ENCODE peak calls at places on chromosomes 12 and 14, in five cellular contexts. One of them, this sample, is unnamed. For H3K4me1, the result is how much of the 10 kb centered on the place peaks cover.

GRCh38 chr12:89073027-89073398 is 279.3 kb downstream of the DUSP6 start:
- DNase-seq in endothelial cell of umbilical vein: peak
- DNase-seq in CD4-positive, alpha-beta memory T cell: no peak
- DNase-seq in Panc1: no peak
- DNase-seq in tibial nerve: no peak
- DNase-seq in this sample: no peak

GRCh38 chr12:109552971-109553370 is 20.3 kb downstream of the MMAB start:
- DNase-seq in CD4-positive, alpha-beta memory T cell: no peak
- DNase-seq in endothelial cell of umbilical vein: no peak
- DNase-seq in Panc1: no peak
- DNase-seq in tibial nerve: no peak
- DNase-seq in this sample: no peak

GRCh38 chr14:77889971-77890442 is 90.1 kb downstream of the ADCK1 start:
- DNase-seq in Panc1: no peak
- DNase-seq in CD4-positive, alpha-beta memory T cell: no peak
- DNase-seq in tibial nerve: no peak
- DNase-seq in endothelial cell of umbilical vein: no peak
- DNase-seq in this sample: no peak

GRCh38 chr14:68981539-68981976 is 2.5 kb upstream of the ACTN1 start:
- DNase-seq in endothelial cell of umbilical vein: peak
- DNase-seq in Panc1: no peak
- DNase-seq in tibial nerve: no peak
- DNase-seq in CD4-positive, alpha-beta memory T cell: no peak
- DNase-seq in this sample: no peak

GRCh38 chr12:116454950-116455447 is 104.2 kb upstream of the MAP1LC3B2 start:
- DNase-seq in tibial nerve: no peak
- DNase-seq in Panc1: peak
- DNase-seq in endothelial cell of umbilical vein: peak
- DNase-seq in CD4-positive, alpha-beta memory T cell: no peak
- DNase-seq in this sample: no peak

GRCh38 chr12:117134059-117134458 is 34.8 kb upstream of the TESC start:
- DNase-seq in endothelial cell of umbilical vein: peak
- DNase-seq in CD4-positive, alpha-beta memory T cell: peak
- DNase-seq in Panc1: no peak
- DNase-seq in tibial nerve: no peak
- DNase-seq in this sample: no peak

GRCh38 chr14:70585221-70585620 is 15.2 kb downstream of the MED6 start:
- DNase-seq in CD4-positive, alpha-beta memory T cell: no peak
- DNase-seq in endothelial cell of umbilical vein: no peak
- DNase-seq in Panc1: no peak
- DNase-seq in tibial nerve: no peak
- DNase-seq in this sample: peak

GRCh38 chr14:68794856-68795601 is 2.2 kb upstream of the ZFP36L1 start:
- DNase-seq in CD4-positive, alpha-beta memory T cell: peak
- DNase-seq in tibial nerve: peak
- DNase-seq in Panc1: no peak
- DNase-seq in endothelial cell of umbilical vein: peak
- DNase-seq in this sample: peak

GRCh38 chr12:93682846-93683261 is 5.7 kb downstream of the CRADD start:
- DNase-seq in tibial nerve: no peak
- DNase-seq in CD4-positive, alpha-beta memory T cell: no peak
- DNase-seq in endothelial cell of umbilical vein: no peak
- DNase-seq in Panc1: no peak
- DNase-seq in this sample: no peak

GRCh38 chr12:124497039-124497438 is 70.4 kb downstream of the NCOR2 start:
- DNase-seq in CD4-positive, alpha-beta memory T cell: no peak
- DNase-seq in endothelial cell of umbilical vein: no peak
- DNase-seq in Panc1: no peak
- DNase-seq in tibial nerve: no peak
- DNase-seq in this sample: no peak

GRCh38 chr12:111270128-111270651 is 98.7 kb downstream of the PHETA1 start:
- DNase-seq in CD4-positive, alpha-beta memory T cell: no peak
- DNase-seq in endothelial cell of umbilical vein: no peak
- DNase-seq in Panc1: no peak
- DNase-seq in tibial nerve: no peak
- DNase-seq in this sample: peak

GRCh38 chr14:89915114-89915878 is 39.2 kb downstream of the EFCAB11 start:
- DNase-seq in endothelial cell of umbilical vein: peak
- DNase-seq in CD4-positive, alpha-beta memory T cell: peak
- DNase-seq in Panc1: peak
- DNase-seq in tibial nerve: peak
- DNase-seq in this sample: peak

GRCh38 chr14:57865450-57866198 is at the start of gene SLC35F4:
- DNase-seq in endothelial cell of umbilical vein: no peak
- DNase-seq in CD4-positive, alpha-beta memory T cell: no peak
- DNase-seq in tibial nerve: no peak
- DNase-seq in Panc1: no peak
- DNase-seq in this sample: peak

GRCh38 chr14:23120405-23121251 is 1.6 kb upstream of the CEBPE start:
- DNase-seq in endothelial cell of umbilical vein: peak
- DNase-seq in CD4-positive, alpha-beta memory T cell: peak
- DNase-seq in Panc1: peak
- DNase-seq in tibial nerve: peak
- DNase-seq in this sample: peak

GRCh38 chr12:99261256-99261655 is 386.3 kb upstream of the GARIN6 start:
- DNase-seq in Panc1: no peak
- DNase-seq in endothelial cell of umbilical vein: no peak
- DNase-seq in CD4-positive, alpha-beta memory T cell: no peak
- DNase-seq in tibial nerve: no peak
- DNase-seq in this sample: no peak

GRCh38 chr14:88835661-88836060 is 11.2 kb downstream of the TTC8 start:
- DNase-seq in tibial nerve: no peak
- DNase-seq in endothelial cell of umbilical vein: peak
- DNase-seq in Panc1: no peak
- DNase-seq in CD4-positive, alpha-beta memory T cell: no peak
- DNase-seq in this sample: no peak

GRCh38 chr12:55732288-55732687 is 3.5 kb upstream of the CD63 start:
- DNase-seq in CD4-positive, alpha-beta memory T cell: no peak
- DNase-seq in endothelial cell of umbilical vein: no peak
- DNase-seq in Panc1: no peak
- DNase-seq in tibial nerve: no peak
- DNase-seq in this sample: no peak

GRCh38 chr12:57479376-57480115 is at the start of gene ARHGAP9:
- DNase-seq in endothelial cell of umbilical vein: no peak
- DNase-seq in tibial nerve: no peak
- DNase-seq in CD4-positive, alpha-beta memory T cell: peak
- DNase-seq in Panc1: no peak
- DNase-seq in this sample: no peak

GRCh38 chr12:131204416-131205311 is 251.0 kb downstream of the ADGRD1 start:
- DNase-seq in tibial nerve: no peak
- DNase-seq in CD4-positive, alpha-beta memory T cell: no peak
- DNase-seq in Panc1: no peak
- DNase-seq in endothelial cell of umbilical vein: no peak
- DNase-seq in this sample: no peak

GRCh38 chr12:31118831-31119530 is 45.3 kb downstream of the DDX11 start:
- DNase-seq in CD4-positive, alpha-beta memory T cell: peak
- DNase-seq in endothelial cell of umbilical vein: no peak
- DNase-seq in tibial nerve: no peak
- DNase-seq in Panc1: no peak
- DNase-seq in this sample: peak

GRCh38 chr12:89453579-89453978 is 71.0 kb downstream of the GALNT4 start:
- DNase-seq in tibial nerve: no peak
- DNase-seq in endothelial cell of umbilical vein: peak
- DNase-seq in CD4-positive, alpha-beta memory T cell: no peak
- DNase-seq in Panc1: no peak
- DNase-seq in this sample: peak

GRCh38 chr14:75050852-75051555 is at the start of gene MLH3:
- DNase-seq in CD4-positive, alpha-beta memory T cell: peak
- DNase-seq in Panc1: no peak
- DNase-seq in endothelial cell of umbilical vein: peak
- DNase-seq in tibial nerve: peak
- DNase-seq in this sample: peak

GRCh38 chr14:76267322-76268012 is 108.5 kb upstream of the ESRRB start:
- DNase-seq in tibial nerve: peak
- DNase-seq in Panc1: peak
- DNase-seq in CD4-positive, alpha-beta memory T cell: no peak
- DNase-seq in endothelial cell of umbilical vein: peak
- DNase-seq in this sample: peak

GRCh38 chr12:116140559-116140958 is 136.9 kb downstream of the MED13L start:
- DNase-seq in endothelial cell of umbilical vein: no peak
- DNase-seq in tibial nerve: no peak
- DNase-seq in CD4-positive, alpha-beta memory T cell: no peak
- DNase-seq in Panc1: no peak
- DNase-seq in this sample: no peak

GRCh38 chr14:102081231-102082080 is 5.4 kb downstream of the HSP90AA1 start:
- DNase-seq in endothelial cell of umbilical vein: no peak
- DNase-seq in tibial nerve: no peak
- DNase-seq in Panc1: no peak
- DNase-seq in CD4-positive, alpha-beta memory T cell: no peak
- DNase-seq in this sample: no peak
- H3K4me1 ChIP-seq in endothelial cell of umbilical vein: under half
- H3K4me1 ChIP-seq in tibial nerve: under half
- H3K4me1 ChIP-seq in Panc1: under half
- H3K4me1 ChIP-seq in CD4-positive, alpha-beta memory T cell: under half
- H3K4me1 ChIP-seq in this sample: under half

GRCh38 chr12:46921754-46922113 is 95.9 kb upstream of the SLC38A4 start:
- DNase-seq in CD4-positive, alpha-beta memory T cell: no peak
- DNase-seq in Panc1: no peak
- DNase-seq in tibial nerve: no peak
- DNase-seq in endothelial cell of umbilical vein: no peak
- DNase-seq in this sample: no peak
- H3K27ac ChIP-seq in CD4-positive, alpha-beta memory T cell: no peak
- H3K27ac ChIP-seq in Panc1: no peak
- H3K27ac ChIP-seq in tibial nerve: no peak
- H3K27ac ChIP-seq in endothelial cell of umbilical vein: no peak
- H3K27ac ChIP-seq in this sample: no peak

DNA sequence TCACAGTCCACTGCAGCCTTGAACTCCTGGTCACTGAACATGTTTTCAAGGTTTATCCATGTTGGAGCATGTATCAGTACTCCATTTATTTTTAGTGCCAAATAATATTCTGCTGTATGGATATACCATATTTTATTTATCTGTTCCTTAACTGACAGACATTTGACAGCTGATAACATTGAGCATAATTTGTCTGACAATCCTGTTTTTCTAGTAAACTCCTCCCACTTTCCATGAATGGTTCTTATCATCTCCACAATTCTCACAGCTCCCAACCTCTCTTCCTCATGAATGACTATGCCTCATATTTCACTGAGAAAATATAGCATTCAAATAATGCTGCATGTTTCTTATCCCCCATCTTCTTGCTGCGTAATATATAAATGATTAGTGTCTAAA is 33.3 kb downstream of the COCH start:
- DNase-seq in endothelial cell of umbilical vein: no peak
- DNase-seq in tibial nerve: no peak
- DNase-seq in Panc1: no peak
- DNase-seq in CD4-positive, alpha-beta memory T cell: no peak
- DNase-seq in this sample: no peak
- H3K4me1 ChIP-seq in endothelial cell of umbilical vein: under half
- H3K4me1 ChIP-seq in tibial nerve: under half
- H3K4me1 ChIP-seq in Panc1: under half
- H3K4me1 ChIP-seq in CD4-positive, alpha-beta memory T cell: under half
- H3K4me1 ChIP-seq in this sample: under half

GRCh38 chr12:12217018-12217359 is 49.9 kb downstream of the LRP6 start:
- DNase-seq in CD4-positive, alpha-beta memory T cell: no peak
- DNase-seq in endothelial cell of umbilical vein: no peak
- DNase-seq in Panc1: no peak
- DNase-seq in tibial nerve: no peak
- DNase-seq in this sample: no peak

GRCh38 chr12:12219664-12220063 is 47.2 kb downstream of the LRP6 start:
- DNase-seq in Panc1: no peak
- DNase-seq in endothelial cell of umbilical vein: no peak
- DNase-seq in CD4-positive, alpha-beta memory T cell: no peak
- DNase-seq in tibial nerve: no peak
- DNase-seq in this sample: no peak

GRCh38 chr12:12214201-12214600 is 52.6 kb downstream of the LRP6 start:
- DNase-seq in Panc1: no peak
- DNase-seq in tibial nerve: no peak
- DNase-seq in endothelial cell of umbilical vein: no peak
- DNase-seq in CD4-positive, alpha-beta memory T cell: no peak
- DNase-seq in this sample: no peak

GRCh38 chr12:12214635-12215131 is 52.2 kb downstream of the LRP6 start:
- DNase-seq in endothelial cell of umbilical vein: peak
- DNase-seq in tibial nerve: no peak
- DNase-seq in Panc1: no peak
- DNase-seq in CD4-positive, alpha-beta memory T cell: no peak
- DNase-seq in this sample: peak

DNA sequence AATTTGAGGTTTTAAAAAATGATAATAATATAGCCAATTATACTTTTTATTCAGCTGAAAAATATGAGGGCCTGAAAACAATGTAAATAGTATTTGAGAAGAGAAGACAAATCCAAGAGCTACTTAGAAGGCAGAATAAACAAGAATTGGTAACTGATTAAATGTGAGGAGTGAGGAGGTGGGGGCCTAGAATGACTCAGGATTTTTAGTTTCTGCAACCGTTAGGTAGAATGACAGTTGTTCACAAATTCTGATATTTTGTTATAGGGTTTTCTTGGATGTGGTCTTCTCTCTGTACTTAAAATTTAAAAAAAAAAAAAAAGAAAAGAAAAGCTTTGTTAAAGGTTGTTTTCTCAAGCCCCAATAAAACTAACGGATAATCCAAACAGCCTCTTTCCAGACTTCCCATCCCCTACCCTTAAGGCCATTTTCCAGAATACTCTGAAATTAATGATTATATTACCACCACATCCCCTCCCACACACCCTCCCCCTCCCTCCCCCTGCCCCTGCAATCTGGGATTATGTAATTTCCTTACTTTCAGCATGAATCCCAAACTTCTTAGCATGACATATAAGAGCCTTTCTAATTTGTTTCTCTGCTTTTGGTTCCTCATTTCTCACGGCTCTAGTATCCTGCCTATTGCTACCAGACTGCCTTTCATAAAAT is 50.4 kb downstream of the LRP6 start:
- DNase-seq in endothelial cell of umbilical vein: no peak
- DNase-seq in CD4-positive, alpha-beta memory T cell: no peak
- DNase-seq in tibial nerve: no peak
- DNase-seq in Panc1: no peak
- DNase-seq in this sample: peak
- H3K27ac ChIP-seq in endothelial cell of umbilical vein: no peak
- H3K27ac ChIP-seq in CD4-positive, alpha-beta memory T cell: no peak
- H3K27ac ChIP-seq in tibial nerve: no peak
- H3K27ac ChIP-seq in Panc1: no peak
- H3K27ac ChIP-seq in this sample: peak

DNA sequence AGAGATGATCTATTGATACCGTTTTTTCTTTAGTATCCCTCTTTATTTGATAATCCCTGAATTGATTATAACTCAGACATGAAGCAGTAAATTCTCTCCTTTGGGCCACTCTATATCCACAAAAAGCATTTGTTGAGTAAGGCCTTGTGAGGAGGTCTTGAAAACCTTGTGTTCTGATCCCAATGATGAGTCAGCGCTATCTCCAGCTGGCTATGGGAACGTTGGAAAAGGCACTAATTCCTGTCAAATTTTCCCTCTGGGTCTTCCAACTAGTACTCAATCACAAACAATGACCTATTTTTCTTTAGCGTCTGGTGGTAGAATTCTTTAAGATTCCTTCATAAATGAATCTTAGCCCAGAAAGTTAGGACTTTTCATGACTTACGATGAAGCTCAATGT is 168.4 kb upstream of the LRIG3 start:
- DNase-seq in endothelial cell of umbilical vein: no peak
- DNase-seq in CD4-positive, alpha-beta memory T cell: no peak
- DNase-seq in tibial nerve: no peak
- DNase-seq in Panc1: no peak
- DNase-seq in this sample: no peak
- H3K4me1 ChIP-seq in endothelial cell of umbilical vein: under half
- H3K4me1 ChIP-seq in CD4-positive, alpha-beta memory T cell: under half
- H3K4me1 ChIP-seq in tibial nerve: under half
- H3K4me1 ChIP-seq in Panc1: under half
- H3K4me1 ChIP-seq in this sample: under half

GRCh38 chr14:73426877-73427276 is 31.5 kb downstream of the NUMB start:
- DNase-seq in Panc1: no peak
- DNase-seq in tibial nerve: no peak
- DNase-seq in CD4-positive, alpha-beta memory T cell: no peak
- DNase-seq in endothelial cell of umbilical vein: peak
- DNase-seq in this sample: no peak
- H3K27ac ChIP-seq in Panc1: no peak
- H3K27ac ChIP-seq in tibial nerve: peak
- H3K27ac ChIP-seq in CD4-positive, alpha-beta memory T cell: no peak
- H3K27ac ChIP-seq in endothelial cell of umbilical vein: peak
- H3K27ac ChIP-seq in this sample: no peak